ENCODE peak calls at places on chromosomes 1 and 21, in ten cellular contexts. Q is AG08396; L is A172; M is body of pancreas; U is HS-27A; P is stimulated activated CD4-positive, alpha-beta T cell treated with anti-CD3 and anti-CD28 coated beads, TNF-alpha, amount 100 ng/mL, for 4 hours; S is ELR; R is T-helper 9 cell; H is activated effector memory CD4-positive, alpha-beta T cell treated with anti-CD3 and anti-CD28 coated beads, Interleukin-2, amount 50 U/mL, for 16 hours; I is ovary. Z is an unnamed sample.

GRCh38 chr1:64318428-64318827 is 115.0 kb downstream of the UBE2U start:
- DNase-seq in Q (no peak), L (no peak), M (no peak), U (no peak), P (no peak), S (no peak), R (no peak), H (no peak), I (no peak), Z (no peak)

GRCh38 chr1:226287587-226287986 is 21.4 kb downstream of the LIN9 start:
- DNase-seq in Q (no peak), L (no peak), M (no peak), U (no peak), P (no peak), S (no peak), R (no peak), H (no peak), I (no peak), Z (no peak)

GRCh38 chr1:24027838-24028468 is 47.8 kb upstream of the SRSF10 start:
- DNase-seq in Q (peak; percentile 41), L (no peak), M (no peak), U (no peak), P (no peak), S (peak; percentile 57), R (no peak), H (no peak), I (no peak), Z (no peak)

GRCh38 chr1:228197555-228198147 is 10.2 kb upstream of the OBSCN start:
- DNase-seq in Q (no peak), L (no peak), M (no peak), U (no peak), P (no peak), S (no peak), R (no peak), H (peak; percentile 49), I (no peak), Z (peak; percentile 9)

GRCh38 chr1:200979574-200980451 is 43.7 kb downstream of the KIF21B start:
- DNase-seq in Q (peak; percentile 34), L (peak; percentile 21), M (no peak), U (no peak), P (peak; percentile 45), S (peak; percentile 60), R (peak; percentile 67), H (peak; percentile 87), I (no peak), Z (no peak)

GRCh38 chr1:218350909-218351616 is 5.9 kb downstream of the TGFB2 start:
- DNase-seq in Q (peak; percentile 30), L (peak; percentile 47), M (no peak), U (peak; percentile 91), P (no peak), S (peak; percentile 58), R (no peak), H (no peak), I (no peak), Z (no peak)

GRCh38 chr1:110098222-110099026 is 13.8 kb upstream of the UBL4B start:
- DNase-seq in Q (no peak), L (peak; percentile 9), M (no peak), U (no peak), P (no peak), S (no peak), R (no peak), H (no peak), I (no peak), Z (no peak)

GRCh38 chr1:109298666-109299086 is 8.1 kb downstream of the MYBPHL start:
- DNase-seq in Q (peak; percentile 28), L (peak; percentile 66), M (peak; percentile 38), U (no peak), P (no peak), S (peak; percentile 56), R (no peak), H (no peak), I (no peak), Z (peak; percentile 78)

GRCh38 chr21:44601596-44602473 is 1.4 kb downstream of the KRTAP10-7 start:
- DNase-seq in Q (no peak), L (no peak), M (no peak), U (no peak), P (no peak), S (no peak), R (no peak), H (no peak), I (no peak), Z (peak; percentile 53)

GRCh38 chr1:99264201-99265021 is at the start of gene PLPPR4:
- DNase-seq in Q (peak; percentile 81), L (peak; percentile 4), M (peak; percentile 44), U (no peak), P (no peak), S (peak; percentile 55), R (no peak), H (no peak), I (no peak), Z (peak; percentile 73)

GRCh38 chr1:62139410-62139809 is 55.2 kb upstream of the L1TD1 start:
- DNase-seq in Q (no peak), L (no peak), M (no peak), U (no peak), P (no peak), S (no peak), R (no peak), H (no peak), I (no peak), Z (no peak)

GRCh38 chr1:6033986-6034749 is 11.5 kb upstream of the KCNAB2 start:
- DNase-seq in Q (peak; percentile 72), L (no peak), M (peak; percentile 53), U (no peak), P (no peak), S (peak; percentile 44), R (peak; percentile 45), H (peak; percentile 76), I (no peak), Z (no peak)

GRCh38 chr1:15937146-15937545 is 38.8 kb downstream of the ZBTB17 start:
- DNase-seq in Q (no peak), L (no peak), M (no peak), U (no peak), P (no peak), S (no peak), R (no peak), H (no peak), I (no peak), Z (peak; percentile 58)

GRCh38 chr1:94038511-94038910 is 82.4 kb downstream of the ABCA4 start:
- DNase-seq in Q (no peak), L (no peak), M (no peak), U (no peak), P (no peak), S (no peak), R (no peak), H (no peak), I (no peak), Z (no peak)

GRCh38 chr1:225498539-225499135 is 70.8 kb upstream of the LBR start:
- DNase-seq in Q (no peak), L (no peak), M (no peak), U (no peak), P (no peak), S (no peak), R (no peak), H (no peak), I (no peak), Z (no peak)

GRCh38 chr1:41329662-41330587 is 31.3 kb upstream of the FOXO6 start:
- DNase-seq in Q (no peak), L (no peak), M (no peak), U (no peak), P (no peak), S (no peak), R (no peak), H (no peak), I (no peak), Z (peak; percentile 16)

Z was measured in upper lobe of right lung.